ENCODE peak calls at places on chromosomes 4 and X, in six cellular contexts. M, H, J, W, Y and Q are unnamed samples.

GRCh38 chr4:100016191-100016590 is 66.1 kb upstream of the H2AZ1 start:
- DNase-seq in W (no peak), Y (no peak), J (no peak), H (no peak), M (no peak), Q (no peak)

GRCh38 chrX:24979081-24979480 is 36.7 kb downstream of the ARX start:
- DNase-seq in H (no peak), Y (no peak), M (no peak), J (no peak), W (no peak), Q (no peak)

GRCh38 chr4:59597536-59598232 is 1602.4 kb upstream of the ADGRL3 start:
- DNase-seq in W (no peak), H (no peak), J (no peak), Y (no peak), M (no peak), Q (no peak)

GRCh38 chrX:68196939-68197791 is 236.1 kb downstream of the OPHN1 start:
- DNase-seq in J (no peak), Y (no peak), H (peak; percentile 32), W (peak; percentile 71), M (peak; percentile 64), Q (peak; percentile 22)

GRCh38 chrX:39576081-39576701 is 521.6 kb downstream of the BCOR start:
- DNase-seq in Y (peak; percentile 80), J (no peak), H (no peak), M (no peak), W (no peak), Q (no peak)

GRCh38 chrX:47558436-47558835 is 2.6 kb upstream of the ARAF start:
- DNase-seq in Y (no peak), M (no peak), W (no peak), H (no peak), J (no peak), Q (no peak)

GRCh38 chrX:37796805-37797204 is 16.9 kb downstream of the CYBB start:
- DNase-seq in W (no peak), Y (no peak), H (peak; percentile 5), J (no peak), M (peak; percentile 52), Q (no peak)

GRCh38 chr4:186132577-186133277 is 28.2 kb downstream of the FAM149A start:
- DNase-seq in H (peak; percentile 37), M (peak; percentile 31), J (no peak), W (peak; percentile 40), Y (no peak), Q (no peak)

GRCh38 chr4:119785963-119786362 is 157.4 kb upstream of the PDE5A start:
- DNase-seq in H (peak; percentile 49), M (no peak), Y (no peak), J (no peak), W (peak; percentile 25), Q (no peak)

GRCh38 chr4:41656572-41657301 is 91.8 kb downstream of the PHOX2B start:
- DNase-seq in Y (no peak), J (no peak), M (no peak), H (peak; percentile 8), W (no peak), Q (no peak)

GRCh38 chr4:102534845-102535244 is 33.7 kb downstream of the NFKB1 start:
- DNase-seq in H (no peak), W (no peak), Y (no peak), M (no peak), J (no peak), Q (no peak)

GRCh38 chr4:109671350-109671749 is 31.9 kb downstream of the CASP6 start:
- DNase-seq in W (no peak), J (no peak), M (no peak), H (no peak), Y (no peak), Q (no peak)

GRCh38 chrX:36431819-36432218 is 512.3 kb downstream of the CFAP47 start:
- DNase-seq in Y (no peak), M (peak; percentile 32), J (no peak), W (peak; percentile 11), H (no peak), Q (no peak)

GRCh38 chr4:151099976-151100417 is 569 bp downstream of the RPS3A start:
- DNase-seq in M (no peak), H (no peak), Y (no peak), J (no peak), W (no peak), Q (no peak)

GRCh38 chr4:84814100-84814750 is 152.3 kb downstream of the WDFY3 start:
- DNase-seq in M (no peak), J (no peak), Y (no peak), H (peak; percentile 24), W (peak; percentile 66), Q (no peak)

GRCh38 chr4:56434599-56435000 is 815 bp downstream of the PPAT start:
- DNase-seq in Y (no peak), H (peak; percentile 61), M (peak; percentile 30), J (no peak), W (no peak), Q (peak; percentile 27)

GRCh38 chr4:143356493-143356892 is 19.8 kb downstream of the GAB1 start:
- DNase-seq in J (no peak), W (no peak), M (peak; percentile 49), H (peak; percentile 57), Y (no peak), Q (no peak)

GRCh38 chr4:112361181-112361791 is 64.1 kb downstream of the ALPK1 start:
- DNase-seq in M (peak; percentile 19), Y (no peak), W (peak; percentile 0), J (no peak), H (no peak), Q (no peak)

GRCh38 chr4:154740462-154740861 is 3.3 kb upstream of the LRAT start:
- DNase-seq in M (no peak), H (no peak), J (no peak), Y (no peak), W (no peak), Q (no peak)

GRCh38 chr4:154741131-154741530 is 2.7 kb upstream of the LRAT start:
- DNase-seq in J (no peak), H (no peak), M (no peak), Y (no peak), W (no peak), Q (no peak)

GRCh38 chr4:154741877-154742851 is 1.6 kb upstream of the LRAT start:
- DNase-seq in M (peak; percentile 53), H (peak; percentile 24), J (no peak), W (no peak), Y (no peak), Q (no peak)

GRCh38 chr4:154743683-154744340 is at the start of gene LRAT:
- DNase-seq in M (peak; percentile 81), J (no peak), Y (peak; percentile 82), W (peak; percentile 10), H (peak; percentile 89), Q (peak; percentile 9)

GRCh38 chr4:154744341-154744948 is 645 bp downstream of the LRAT start:
- DNase-seq in Y (no peak), W (no peak), H (peak; percentile 13), J (no peak), M (no peak), Q (no peak)
- H3K4me3 ChIP-seq in Y (peak overlapping the region; percentile 40), W (peak overlapping the region; percentile 48), H (peak overlapping the region; percentile 25), J (peak overlapping the region; percentile 30), M (peak overlapping the region; percentile 61), Q (no peak overlapping the region)

GRCh38 chrX:129779086-129779672 is 570 bp upstream of the SASH3 start:
- DNase-seq in J (no peak), Y (no peak), M (no peak), W (no peak), H (no peak), Q (no peak)
- H3K27ac ChIP-seq in J (peak overlapping the region; percentile 89), Y (no peak overlapping the region), M (no peak overlapping the region), W (no peak overlapping the region), H (no peak overlapping the region), Q (peak overlapping the region; percentile 62)

DNA sequence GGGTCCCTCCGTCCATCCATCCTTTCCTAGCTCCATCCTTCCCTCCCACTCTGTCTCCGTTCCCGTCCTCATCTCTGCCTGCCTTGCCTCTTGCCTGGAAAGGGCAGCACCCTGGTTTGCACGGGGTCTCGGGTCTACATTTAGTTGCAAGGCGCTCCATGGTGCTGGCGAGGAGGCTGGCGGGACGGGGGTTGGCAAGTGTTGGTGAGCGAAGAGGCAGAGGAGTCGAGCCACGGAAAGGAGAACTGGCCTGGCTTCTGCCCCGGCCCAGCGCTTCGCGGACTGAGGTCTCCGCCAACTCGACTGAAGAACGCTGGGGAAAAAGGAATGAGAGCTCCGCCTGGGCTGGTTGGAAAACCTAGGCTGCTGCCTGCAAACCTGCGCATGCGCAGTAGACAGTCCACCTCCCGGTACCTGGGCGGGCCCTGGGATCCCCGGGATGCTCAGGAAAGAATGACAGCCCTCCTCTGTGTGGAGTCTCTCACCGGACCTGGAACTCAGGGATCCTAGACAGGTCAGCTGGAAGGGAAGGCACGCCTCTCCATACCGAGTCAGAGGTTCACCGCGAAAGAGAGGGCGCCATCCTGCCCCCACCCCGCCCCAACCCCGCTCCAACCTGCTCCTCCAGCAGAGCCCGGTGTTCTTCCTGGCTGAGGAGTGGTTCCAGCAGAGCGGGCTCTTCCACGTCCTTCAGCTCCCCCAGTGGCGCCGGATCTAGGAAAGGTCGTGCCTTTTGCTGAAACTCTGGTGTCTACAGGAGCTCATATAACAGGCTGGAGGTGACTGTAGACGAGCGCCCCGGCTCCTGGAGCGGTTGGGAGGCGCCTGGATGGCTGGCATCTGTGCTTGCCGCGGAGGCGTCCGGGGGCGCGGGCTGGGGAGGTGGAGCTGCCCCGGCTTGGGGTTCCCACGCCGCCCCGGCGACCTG is 6.0 kb downstream of the FRG2 start:
- DNase-seq in M (peak; percentile 76), Y (no peak), J (no peak), H (peak; percentile 80), W (peak; percentile 79), Q (no peak)
- H3K9me3 ChIP-seq in M (no peaks in the 10 kb centered on the region), Y (no peaks in the 10 kb centered on the region), J (no peaks in the 10 kb centered on the region), H (no peaks in the 10 kb centered on the region), W (no peaks in the 10 kb centered on the region), Q (no peaks in the 10 kb centered on the region)

DNA sequence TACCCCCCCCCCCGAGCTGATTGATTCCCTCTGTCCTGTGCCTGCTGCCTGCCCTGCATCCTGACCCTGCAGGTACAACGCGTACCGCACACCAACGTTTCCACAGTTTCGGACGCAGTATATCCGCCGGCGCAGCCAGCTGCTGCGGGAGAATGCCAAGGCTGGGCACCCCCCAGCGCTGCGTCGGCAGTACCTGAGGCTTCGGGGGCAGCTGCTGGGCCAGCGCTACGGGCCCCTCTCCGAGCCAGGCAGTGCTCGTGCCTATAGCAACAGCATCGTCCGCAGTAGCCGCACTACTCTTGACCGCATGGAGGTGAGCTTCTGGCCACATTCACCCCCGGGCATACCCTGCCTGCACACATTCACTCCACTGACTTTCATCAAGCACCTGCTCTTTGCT is 1.4 kb downstream of the WDR13 start:
- DNase-seq in J (no peak), W (no peak), M (no peak), Y (no peak), H (no peak), Q (no peak)
- H3K4me3 ChIP-seq in J (no peak overlapping the region), W (peak overlapping the region; percentile 70), M (peak overlapping the region; percentile 69), Y (no peak overlapping the region), H (no peak overlapping the region), Q (no peak overlapping the region)

DNA sequence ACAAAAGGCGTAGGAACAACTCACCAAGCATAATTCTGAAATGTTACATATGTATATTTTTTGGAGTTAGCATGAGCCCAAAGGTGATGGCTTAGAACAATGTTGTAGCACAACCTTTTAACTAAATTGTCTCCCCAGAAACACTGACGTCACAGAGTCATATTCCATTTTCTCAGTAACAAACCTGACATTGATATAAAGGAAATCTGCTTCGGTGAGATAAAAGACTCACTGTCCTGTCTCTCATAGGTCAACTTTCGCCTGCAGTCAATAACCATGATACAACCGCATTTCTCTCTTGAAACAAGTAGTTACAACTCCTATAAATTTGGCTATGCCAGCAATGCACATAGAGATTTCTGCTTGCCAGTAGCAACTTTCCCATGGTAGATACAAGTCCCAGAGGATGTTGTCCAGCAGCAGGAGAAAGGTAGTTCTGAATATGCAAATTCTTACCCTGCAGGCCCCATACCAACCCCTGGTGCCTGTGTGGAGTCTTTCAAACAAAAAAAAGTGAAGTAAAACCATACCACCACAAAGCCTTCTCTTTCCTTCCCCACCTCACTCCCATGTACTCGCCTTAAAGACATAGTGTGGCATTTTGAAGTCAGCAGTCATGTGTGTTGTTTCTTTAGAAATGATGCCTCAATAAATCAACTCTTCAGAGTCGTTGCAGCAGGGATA is 47.9 kb downstream of the MTM1 start:
- DNase-seq in H (no peak), M (no peak), W (no peak), J (no peak), Y (no peak), Q (no peak)
- H3K27ac ChIP-seq in H (no peak overlapping the region), M (no peak overlapping the region), W (no peak overlapping the region), J (no peak overlapping the region), Y (no peak overlapping the region), Q (no peak overlapping the region)